ENCODE peak calls at places on chromosomes 13 and 19, in seven cellular contexts. A, Z, T, R, X, Q and C are unnamed samples.

GRCh38 chr19:12140545-12141404 is 625 bp upstream of the ZNF20 start:
- DNase-seq in A (peak; percentile 66), Z (peak; percentile 86), T (peak; percentile 70), R (peak; percentile 95), X (peak; percentile 88), Q (peak; percentile 80), C (peak; percentile 27)

GRCh38 chr13:98174995-98175394 is 2.1 kb downstream of the RNF113B start:
- DNase-seq in A (no peak), Z (no peak), T (no peak), R (no peak), X (no peak), Q (no peak), C (peak; percentile 3)

GRCh38 chr19:24142771-24143170 is 55.8 kb downstream of the ZNF254 start:
- DNase-seq in A (no peak), Z (no peak), T (no peak), R (no peak), X (no peak), Q (no peak), C (no peak)

GRCh38 chr13:74301200-74302063 is 167.2 kb upstream of the KLF12 start:
- DNase-seq in A (no peak), Z (no peak), T (peak; percentile 56), R (no peak), X (no peak), Q (no peak), C (no peak)

GRCh38 chr19:42121666-42122069 is 10.6 kb downstream of the POU2F2 start:
- DNase-seq in A (peak; percentile 49), Z (peak; percentile 36), T (peak; percentile 79), R (peak; percentile 88), X (peak; percentile 33), Q (peak; percentile 64), C (no peak)

GRCh38 chr13:74009100-74009668 is 125.0 kb downstream of the KLF12 start:
- DNase-seq in A (no peak), Z (no peak), T (no peak), R (no peak), X (no peak), Q (no peak), C (no peak)

GRCh38 chr13:71674776-71675352 is 192.1 kb downstream of the DACH1 start:
- DNase-seq in A (no peak), Z (no peak), T (no peak), R (no peak), X (no peak), Q (no peak), C (no peak)

GRCh38 chr13:94710881-94711560 is 1.3 kb downstream of the SOX21 start:
- DNase-seq in A (no peak), Z (no peak), T (no peak), R (no peak), X (no peak), Q (no peak), C (no peak)

GRCh38 chr13:99717959-99718674 is 216.8 kb downstream of the TM9SF2 start:
- DNase-seq in A (no peak), Z (no peak), T (no peak), R (no peak), X (no peak), Q (no peak), C (no peak)

GRCh38 chr13:45474584-45475454 is 10.1 kb downstream of the COG3 start:
- DNase-seq in A (no peak), Z (no peak), T (no peak), R (no peak), X (no peak), Q (no peak), C (no peak)

GRCh38 chr13:99805361-99805760 is 166.2 kb downstream of the ZIC5 start:
- DNase-seq in A (no peak), Z (no peak), T (no peak), R (no peak), X (no peak), Q (no peak), C (no peak)

GRCh38 chr19:50660083-50660366 is 10.8 kb downstream of the C19orf81 start:
- DNase-seq in A (no peak), Z (no peak), T (no peak), R (no peak), X (no peak), Q (no peak), C (no peak)

GRCh38 chr19:50658438-50659317 is 9.4 kb downstream of the C19orf81 start:
- DNase-seq in A (no peak), Z (peak; percentile 87), T (peak; percentile 29), R (peak; percentile 61), X (peak; percentile 16), Q (peak; percentile 16), C (no peak)

GRCh38 chr19:50657672-50658437 is 8.6 kb downstream of the C19orf81 start:
- DNase-seq in A (peak; percentile 94), Z (peak; percentile 99), T (peak; percentile 99), R (peak; percentile 85), X (peak; percentile 62), Q (peak; percentile 82), C (peak; percentile 78)

GRCh38 chr19:50661087-50661486 is 11.8 kb downstream of the C19orf81 start:
- DNase-seq in A (no peak), Z (no peak), T (no peak), R (no peak), X (no peak), Q (no peak), C (no peak)

DNA sequence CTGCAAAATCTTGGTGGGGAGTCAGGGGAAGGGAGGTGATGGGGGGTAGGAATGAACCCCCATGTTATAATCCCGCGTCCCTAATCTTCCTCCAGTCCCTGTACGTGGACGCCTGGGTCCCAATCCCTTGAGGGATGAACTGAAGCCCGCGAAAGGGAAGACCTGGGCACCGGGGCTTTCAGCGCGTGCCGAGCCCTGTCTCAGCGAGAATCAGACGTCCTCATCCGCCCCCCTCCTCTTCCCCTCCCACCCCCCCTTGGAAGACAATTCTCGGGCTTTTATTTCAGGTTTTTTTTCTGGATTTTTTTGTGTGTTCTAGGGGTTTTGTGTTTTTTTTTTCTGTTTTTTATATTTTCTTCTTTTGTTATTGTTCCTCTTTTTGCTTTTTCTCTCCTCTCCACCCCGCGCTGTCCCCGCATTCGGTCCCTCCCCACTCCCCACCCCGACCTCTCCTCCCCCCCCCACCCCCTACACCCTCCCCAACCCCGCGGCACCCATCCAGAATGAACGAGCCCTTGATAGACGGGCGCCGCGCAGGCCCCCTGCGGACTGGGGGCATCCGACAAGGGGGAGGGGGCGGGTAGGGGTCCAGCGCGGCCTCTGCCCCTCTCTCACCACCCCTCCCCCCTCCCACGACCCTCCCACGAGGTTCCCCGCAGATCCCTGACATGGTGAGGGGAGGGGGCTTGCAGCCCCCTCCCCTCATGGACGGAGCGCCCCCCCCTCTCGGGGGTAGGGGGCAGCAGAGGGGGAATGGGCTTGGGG is 10.3 kb downstream of the C19orf81 start:
- DNase-seq in A (no peak), Z (no peak), T (no peak), R (no peak), X (no peak), Q (no peak), C (no peak)
- H3K27ac ChIP-seq in A (no peak overlapping the region), Z (no peak overlapping the region), T (no peak overlapping the region), R (no peak overlapping the region), X (no peak overlapping the region), Q (no peak overlapping the region), C (no peak overlapping the region)

GRCh38 chr19:10124429-10124828 is 4.7 kb upstream of the EIF3G start:
- DNase-seq in A (no peak), Z (no peak), T (no peak), R (no peak), X (no peak), Q (no peak), C (no peak)

GRCh38 chr19:10118960-10119359 is 739 bp downstream of the EIF3G start:
- DNase-seq in A (no peak), Z (no peak), T (no peak), R (no peak), X (no peak), Q (no peak), C (no peak)

GRCh38 chr19:10120538-10121198 is 969 bp upstream of the EIF3G start:
- DNase-seq in A (peak; percentile 50), Z (no peak), T (peak; percentile 74), R (no peak), X (no peak), Q (no peak), C (peak; percentile 48)

GRCh38 chr19:10126213-10126639 is 6.5 kb upstream of the EIF3G start:
- DNase-seq in A (no peak), Z (no peak), T (no peak), R (no peak), X (no peak), Q (no peak), C (no peak)

GRCh38 chr19:10122066-10122465 is 2.4 kb upstream of the EIF3G start:
- DNase-seq in A (peak; percentile 39), Z (no peak), T (no peak), R (no peak), X (no peak), Q (no peak), C (no peak)
- H3K27ac ChIP-seq in A (peak overlapping the region; percentile 39), Z (no peak overlapping the region), T (no peak overlapping the region), R (peak overlapping the region; percentile 21), X (peak overlapping the region; percentile 17), Q (no peak overlapping the region), C (no peak overlapping the region)

GRCh38 chr13:66508153-66508909 is 721.8 kb downstream of the PCDH9 start:
- DNase-seq in A (no peak), Z (no peak), T (no peak), R (no peak), X (no peak), Q (no peak), C (no peak)

GRCh38 chr13:66506031-66506777 is 723.9 kb downstream of the PCDH9 start:
- DNase-seq in A (no peak), Z (no peak), T (no peak), R (no peak), X (no peak), Q (no peak), C (no peak)

GRCh38 chr13:66513728-66514127 is 716.4 kb downstream of the PCDH9 start:
- DNase-seq in A (no peak), Z (no peak), T (peak; percentile 24), R (no peak), X (no peak), Q (no peak), C (no peak)

GRCh38 chr13:66506979-66507378 is 723.2 kb downstream of the PCDH9 start:
- DNase-seq in A (no peak), Z (no peak), T (no peak), R (no peak), X (no peak), Q (no peak), C (no peak)

DNA sequence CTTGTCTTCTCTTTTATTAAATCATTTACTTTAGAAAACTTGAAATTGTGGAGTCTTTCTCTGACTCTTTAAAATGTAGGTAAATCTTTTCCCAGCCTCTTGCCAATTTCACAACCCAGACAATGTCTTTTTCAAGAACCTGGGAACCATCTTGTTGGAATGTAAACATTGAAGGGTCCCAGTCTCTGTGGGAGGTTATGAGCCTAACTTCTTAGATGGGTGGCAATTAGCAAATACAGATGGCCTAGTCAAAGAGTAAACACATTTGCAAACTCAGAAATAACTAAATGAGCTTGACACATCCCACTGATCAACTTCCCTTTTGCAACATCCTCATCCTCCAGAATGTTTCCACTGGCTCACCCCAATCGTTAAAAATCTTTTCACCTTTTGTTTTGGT is 721.0 kb downstream of the PCDH9 start:
- DNase-seq in A (no peak), Z (no peak), T (no peak), R (no peak), X (no peak), Q (no peak), C (no peak)
- H3K27ac ChIP-seq in A (no peak overlapping the region), Z (no peak overlapping the region), T (no peak overlapping the region), R (no peak overlapping the region), X (no peak overlapping the region), Q (no peak overlapping the region), C (no peak overlapping the region)

DNA sequence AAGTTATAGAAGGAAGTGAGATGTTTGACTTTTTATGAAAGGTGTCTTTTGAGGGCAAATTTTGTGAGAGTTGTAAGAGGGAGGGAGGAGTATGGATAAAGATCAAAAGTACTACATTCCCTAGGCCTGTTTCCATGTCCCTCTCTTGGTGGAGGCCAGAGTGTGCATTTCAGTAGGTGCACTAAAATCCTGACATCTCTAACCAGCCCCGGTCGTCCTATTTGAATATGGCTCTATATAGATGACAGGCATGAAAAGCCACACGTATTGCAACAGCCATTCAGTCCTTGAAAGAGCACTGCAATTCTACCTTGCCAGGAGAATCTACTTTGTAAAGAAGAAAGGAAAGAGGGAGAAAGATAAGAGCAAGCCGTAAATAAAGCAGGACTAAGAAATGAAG is 510.1 kb downstream of the IRS2 start:
- DNase-seq in A (no peak), Z (no peak), T (no peak), R (no peak), X (no peak), Q (no peak), C (no peak)
- H3K27ac ChIP-seq in A (no peak overlapping the region), Z (no peak overlapping the region), T (no peak overlapping the region), R (no peak overlapping the region), X (no peak overlapping the region), Q (no peak overlapping the region), C (peak overlapping the region; percentile 98)